ENCODE peak calls at places on chromosomes 12 and 14, in five cellular contexts. K is A549, H is K562, B is SK-N-SH, G is tibial nerve. F is an unnamed sample.
A peak's percentile ranks its signal among the peaks of the same experiment; 100 is the strongest.

GRCh38 chr14:74945261-74945851 is 10.0 kb downstream of the PGF start:
- DNase-seq in K (peak; percentile 68), G (no peak), H (peak; percentile 66), B (peak; percentile 84), F (peak; percentile 47)

GRCh38 chr12:131934535-131934934 is 5.5 kb downstream of the PUS1 start:
- DNase-seq in K (no peak), H (no peak), G (no peak), B (no peak), F (no peak)

GRCh38 chr14:74408870-74409269 is 17.1 kb downstream of the SYNDIG1L start:
- DNase-seq in G (no peak), H (no peak), K (no peak), B (no peak), F (no peak)

GRCh38 chr12:107670999-107671643 is 14.5 kb upstream of the PWP1 start:
- DNase-seq in K (peak; percentile 48), H (peak; percentile 64), B (no peak), G (no peak), F (peak; percentile 27)

GRCh38 chr12:26564391-26564790 is 268.6 kb downstream of the ITPR2 start:
- DNase-seq in B (no peak), G (no peak), H (no peak), K (no peak), F (no peak)

GRCh38 chr12:105235299-105235746 is 651 bp downstream of the APPL2 start:
- DNase-seq in H (no peak), B (peak; percentile 25), K (no peak), G (no peak), F (no peak)

GRCh38 chr14:99703381-99703780 is 19.3 kb downstream of the CYP46A1 start:
- DNase-seq in B (no peak), K (no peak), G (no peak), H (no peak), F (no peak)

GRCh38 chr14:98144964-98145363 is 1127.0 kb downstream of the BCL11B start:
- DNase-seq in B (no peak), G (no peak), K (no peak), H (no peak), F (no peak)

GRCh38 chr14:69614592-69614991 is 3.2 kb downstream of the SUSD6 start:
- DNase-seq in H (no peak), G (no peak), B (no peak), K (no peak), F (peak; percentile 47)

GRCh38 chr12:62128186-62128965 is 131.8 kb upstream of the USP15 start:
- DNase-seq in B (no peak), K (no peak), G (no peak), H (no peak), F (no peak)

GRCh38 chr12:130780880-130781575 is 58.0 kb downstream of the STX2 start:
- DNase-seq in K (no peak), B (no peak), G (no peak), H (no peak), F (no peak)

GRCh38 chr14:88695873-88696272 is 96.9 kb downstream of the EML5 start:
- DNase-seq in K (no peak), G (no peak), B (no peak), H (no peak), F (no peak)

GRCh38 chr12:115912440-115912839 is 365.1 kb downstream of the MED13L start:
- DNase-seq in K (no peak), H (no peak), G (no peak), B (no peak), F (no peak)

GRCh38 chr12:28568709-28569108 is 378.5 kb downstream of the CCDC91 start:
- DNase-seq in B (peak; percentile 32), G (no peak), K (no peak), H (no peak), F (no peak)

GRCh38 chr14:52111583-52111982 is 42.7 kb upstream of the NID2 start:
- DNase-seq in K (peak; percentile 84), G (no peak), B (no peak), H (no peak), F (no peak)

GRCh38 chr14:99574099-99574880 is 29.7 kb downstream of the CCDC85C start:
- DNase-seq in H (no peak), B (peak; percentile 69), G (peak; percentile 38), K (peak; percentile 76), F (peak; percentile 78)

GRCh38 chr12:65643595-65644386 is 180.5 kb upstream of the HMGA2 start:
- DNase-seq in K (peak; percentile 23), G (no peak), B (no peak), H (no peak), F (no peak)

GRCh38 chr12:30197392-30198047 is 413.8 kb upstream of the TMTC1 start:
- DNase-seq in B (no peak), H (no peak), K (no peak), G (no peak), F (no peak)

GRCh38 chr12:55499810-55500252 is 7.7 kb downstream of the OR6C68 start:
- DNase-seq in G (no peak), B (no peak), K (no peak), H (no peak), F (no peak)

GRCh38 chr14:34098045-34098984 is 147.4 kb upstream of the EGLN3 start:
- DNase-seq in G (peak; percentile 21), H (peak; percentile 52), K (peak; percentile 49), B (peak; percentile 70), F (peak; percentile 24)

GRCh38 chr12:121330195-121330594 is 22.0 kb downstream of the ANAPC5 start:
- DNase-seq in B (no peak), G (no peak), H (no peak), K (no peak), F (no peak)

GRCh38 chr12:116314477-116314876 is 37.0 kb upstream of the MED13L start:
- DNase-seq in B (no peak), H (no peak), K (no peak), G (no peak), F (no peak)

GRCh38 chr14:104604461-104605449 is at the start of gene TMEM179:
- DNase-seq in K (no peak), H (peak; percentile 84), B (peak; percentile 76), G (no peak), F (no peak)

GRCh38 chr12:29148958-29149690 is at the start of gene FAR2:
- DNase-seq in H (peak; percentile 69), G (no peak), B (peak; percentile 85), K (peak; percentile 3), F (peak; percentile 77)

GRCh38 chr12:4301932-4302501 is 19.0 kb upstream of the TIGAR start:
- DNase-seq in H (no peak), B (no peak), K (no peak), G (no peak), F (no peak)

GRCh38 chr12:4307593-4308333 is 13.2 kb upstream of the TIGAR start:
- DNase-seq in G (peak; percentile 43), H (no peak), K (peak; percentile 87), B (peak; percentile 84), F (peak; percentile 80)

GRCh38 chr12:4303750-4304149 is 17.3 kb upstream of the TIGAR start:
- DNase-seq in K (no peak), B (no peak), H (no peak), G (no peak), F (no peak)

GRCh38 chr12:4300870-4301269 is 20.1 kb upstream of the TIGAR start:
- DNase-seq in H (no peak), G (no peak), K (no peak), B (no peak), F (no peak)

DNA sequence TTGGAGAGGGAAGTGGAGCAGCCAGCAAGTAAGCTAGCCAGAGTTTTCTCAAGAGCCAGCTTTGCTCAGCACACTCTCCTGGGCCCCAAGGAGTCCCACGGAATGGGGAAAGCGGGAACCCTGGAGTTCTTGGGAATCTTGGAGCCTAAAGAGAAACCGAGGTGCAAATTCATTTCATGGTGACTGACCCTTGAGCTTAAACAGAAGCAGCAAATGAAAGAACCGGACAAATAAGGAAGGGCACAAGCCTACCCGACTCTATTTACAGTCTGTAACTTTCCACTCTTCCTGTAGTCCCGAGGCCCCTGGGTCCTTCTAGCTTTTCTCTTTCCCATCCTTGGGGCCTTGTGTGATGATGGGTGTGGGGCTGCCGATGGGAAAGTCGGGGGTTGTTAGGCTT is 18.1 kb upstream of the TIGAR start:
- DNase-seq in G (no peak), H (no peak), B (no peak), K (no peak), F (no peak)
- H3K27ac ChIP-seq in G (no peak overlapping the region), H (no peak overlapping the region), B (no peak overlapping the region), K (no peak overlapping the region), F (peak overlapping the region; percentile 75)

DNA sequence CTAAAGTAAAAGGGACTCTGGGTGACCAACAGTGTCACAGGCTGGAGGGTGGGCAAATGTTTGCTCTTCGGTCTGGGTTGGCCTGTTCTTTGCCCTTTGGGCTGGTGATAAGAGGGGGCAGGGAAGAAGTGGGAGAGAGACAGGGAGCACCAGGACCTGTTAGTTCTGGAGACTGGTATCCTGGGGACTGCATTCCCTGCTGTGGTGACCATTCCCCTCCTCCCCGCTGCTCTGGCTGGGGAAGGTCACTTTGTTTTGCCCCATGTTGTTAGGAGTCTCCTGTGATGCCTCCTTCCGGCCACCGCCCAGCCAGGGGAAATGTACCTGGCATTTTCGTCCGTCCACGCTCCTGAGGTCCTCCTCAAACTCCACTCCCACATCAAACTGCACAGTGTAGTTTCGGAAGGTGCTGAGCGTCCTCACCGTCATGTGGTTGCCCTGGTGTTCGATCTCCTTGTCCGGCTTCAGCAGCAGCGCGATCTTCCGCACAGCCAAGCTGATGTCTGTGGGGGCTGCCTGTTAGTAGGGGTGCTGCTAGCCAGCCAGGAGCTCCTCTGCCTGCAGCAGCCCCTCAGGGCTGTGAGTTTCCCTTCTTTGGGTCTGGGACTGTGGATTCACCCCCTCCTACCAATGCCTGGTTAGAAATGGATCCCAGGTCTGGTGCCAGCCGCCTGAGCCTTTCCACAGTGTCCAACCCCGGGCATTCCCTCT is 618 bp downstream of the RBP5 start:
- DNase-seq in B (no peak), K (no peak), G (no peak), H (no peak), F (no peak)
- TF ChIP-seq EP300 in B (no peak), K (no peak), G (no peak), H (no peak), F (no peak)

GRCh38 chr14:24398298-24398942 is 383 bp upstream of the NYNRIN start:
- DNase-seq in K (no peak), G (no peak), H (no peak), B (peak; percentile 73), F (peak; percentile 48)
- H3K27ac ChIP-seq in K (peak overlapping the region; percentile 85), G (peak overlapping the region; percentile 89), H (no peak overlapping the region), B (peak overlapping the region; percentile 72), F (peak overlapping the region; percentile 84)

GRCh38 chr12:80872053-80872452 is 65.7 kb downstream of the LIN7A start:
- DNase-seq in G (no peak), H (no peak), B (no peak), K (no peak), F (no peak)
- TF ChIP-seq EP300 in G (no peak), H (no peak), B (no peak), K (no peak), F (no peak)

DNA sequence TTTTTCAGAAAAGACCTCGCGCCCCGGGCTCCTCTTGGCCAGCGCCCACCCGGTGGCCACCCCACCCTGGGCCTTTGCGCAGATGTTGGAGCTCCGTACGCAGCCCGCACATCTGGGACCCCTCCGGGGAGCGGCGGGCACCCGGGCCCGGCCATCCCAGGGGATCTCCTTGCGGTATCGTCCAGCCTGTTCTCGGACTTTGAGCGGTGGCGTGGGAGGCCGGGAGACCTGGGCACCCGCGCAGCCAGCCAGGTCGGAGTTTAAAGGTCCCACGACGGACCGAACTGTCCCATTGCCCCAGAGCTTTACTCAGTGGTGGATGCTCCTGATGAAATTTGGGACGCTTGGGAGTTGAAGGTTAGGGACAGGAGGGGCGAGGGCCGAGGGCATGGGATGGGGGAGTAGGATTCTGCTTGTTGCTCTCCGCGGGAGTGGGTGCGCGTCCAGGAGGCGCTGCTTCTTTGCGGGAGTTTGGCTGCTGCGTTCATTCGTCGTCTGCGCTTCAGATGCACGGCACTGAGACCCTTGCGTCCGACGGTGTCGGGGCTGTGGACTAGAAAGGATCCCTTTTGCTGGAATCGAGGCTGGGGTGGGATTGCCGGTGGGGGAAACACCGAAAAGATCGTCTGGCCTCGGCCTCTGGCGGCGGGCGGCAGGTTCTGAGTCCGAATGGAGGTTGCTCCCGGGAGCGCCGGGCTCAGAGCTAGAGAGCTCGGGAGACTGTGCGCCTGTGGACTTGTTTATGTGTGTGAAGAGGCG is 1.4 kb downstream of the NTF3 start:
- DNase-seq in B (no peak), G (no peak), K (no peak), H (no peak), F (no peak)
- H3K27ac ChIP-seq in B (no peak overlapping the region), G (peak overlapping the region; percentile 71), K (no peak overlapping the region), H (no peak overlapping the region), F (peak overlapping the region; percentile 29)

F was measured in transverse colon.